ENCODE peak calls at places on chromosomes 4 and X, in five cellular contexts. One of them, this sample, is unnamed.
A peak's percentile ranks its signal among the peaks of the same experiment; 100 is the strongest.

GRCh38 chr4:107721436-107722090 is 1.5 kb upstream of the PAPSS1 start:
- DNase-seq in ovary: peak; percentile 40
- DNase-seq in uterus: no peak
- DNase-seq in cardiac muscle cell: no peak
- DNase-seq in left ventricle myocardium inferior: no peak
- DNase-seq in this sample: no peak

GRCh38 chr4:153362184-153362583 is 17.7 kb downstream of the MND1 start:
- DNase-seq in ovary: no peak
- DNase-seq in uterus: no peak
- DNase-seq in cardiac muscle cell: peak; percentile 66
- DNase-seq in left ventricle myocardium inferior: no peak
- DNase-seq in this sample: no peak

GRCh38 chr4:5993063-5993745 is 25.0 kb downstream of the C4orf50 start:
- DNase-seq in ovary: peak; percentile 13
- DNase-seq in uterus: no peak
- DNase-seq in cardiac muscle cell: no peak
- DNase-seq in left ventricle myocardium inferior: no peak
- DNase-seq in this sample: no peak

GRCh38 chrX:151013164-151013743 is 30.1 kb downstream of the HMGB3 start:
- DNase-seq in ovary: no peak
- DNase-seq in uterus: no peak
- DNase-seq in cardiac muscle cell: no peak
- DNase-seq in left ventricle myocardium inferior: no peak
- DNase-seq in this sample: no peak

GRCh38 chr4:52051213-52051614 is at the start of gene SPATA18:
- DNase-seq in ovary: peak; percentile 34
- DNase-seq in uterus: peak; percentile 43
- DNase-seq in cardiac muscle cell: peak; percentile 25
- DNase-seq in left ventricle myocardium inferior: peak; percentile 31
- DNase-seq in this sample: no peak

GRCh38 chrX:68732906-68733493 is 85.5 kb downstream of the STARD8 start:
- DNase-seq in ovary: peak; percentile 80
- DNase-seq in uterus: peak; percentile 43
- DNase-seq in cardiac muscle cell: peak; percentile 70
- DNase-seq in left ventricle myocardium inferior: peak; percentile 63
- DNase-seq in this sample: peak; percentile 76

GRCh38 chr4:99209671-99210070 is 9.4 kb downstream of the ADH6 start:
- DNase-seq in ovary: no peak
- DNase-seq in uterus: no peak
- DNase-seq in cardiac muscle cell: peak; percentile 22
- DNase-seq in left ventricle myocardium inferior: no peak
- DNase-seq in this sample: no peak

GRCh38 chr4:94412019-94413017 is 39.4 kb upstream of the PDLIM5 start:
- DNase-seq in ovary: no peak
- DNase-seq in uterus: no peak
- DNase-seq in cardiac muscle cell: peak; percentile 93
- DNase-seq in left ventricle myocardium inferior: no peak
- DNase-seq in this sample: no peak

GRCh38 chr4:123468479-123469031 is 72.0 kb downstream of the SPRY1 start:
- DNase-seq in ovary: no peak
- DNase-seq in uterus: no peak
- DNase-seq in cardiac muscle cell: no peak
- DNase-seq in left ventricle myocardium inferior: no peak
- DNase-seq in this sample: no peak

GRCh38 chrX:99705696-99706095 is 704.4 kb downstream of the PCDH19 start:
- DNase-seq in ovary: no peak
- DNase-seq in uterus: no peak
- DNase-seq in cardiac muscle cell: no peak
- DNase-seq in left ventricle myocardium inferior: no peak
- DNase-seq in this sample: no peak

GRCh38 chr4:72641611-72642010 is 72.6 kb upstream of the ADAMTS3 start:
- DNase-seq in ovary: no peak
- DNase-seq in uterus: no peak
- DNase-seq in cardiac muscle cell: peak; percentile 5
- DNase-seq in left ventricle myocardium inferior: no peak
- DNase-seq in this sample: no peak

GRCh38 chrX:140172401-140172800 is 207.1 kb upstream of the CXorf66 start:
- DNase-seq in ovary: no peak
- DNase-seq in uterus: no peak
- DNase-seq in cardiac muscle cell: no peak
- DNase-seq in left ventricle myocardium inferior: no peak
- DNase-seq in this sample: no peak

GRCh38 chr4:14749910-14750309 is 252.4 kb upstream of the CPEB2 start:
- DNase-seq in ovary: no peak
- DNase-seq in uterus: no peak
- DNase-seq in cardiac muscle cell: peak; percentile 26
- DNase-seq in left ventricle myocardium inferior: peak; percentile 29
- DNase-seq in this sample: no peak

GRCh38 chrX:116384406-116384805 is 52.0 kb upstream of the SLC6A14 start:
- DNase-seq in ovary: no peak
- DNase-seq in uterus: no peak
- DNase-seq in cardiac muscle cell: peak; percentile 63
- DNase-seq in left ventricle myocardium inferior: peak; percentile 12
- DNase-seq in this sample: no peak

GRCh38 chrX:138794285-138794684 is 82.8 kb upstream of the FGF13 start:
- DNase-seq in ovary: no peak
- DNase-seq in uterus: no peak
- DNase-seq in cardiac muscle cell: no peak
- DNase-seq in left ventricle myocardium inferior: no peak
- DNase-seq in this sample: no peak

GRCh38 chrX:72081605-72082320 is 50.0 kb downstream of the RTL5 start:
- DNase-seq in ovary: no peak
- DNase-seq in uterus: no peak
- DNase-seq in cardiac muscle cell: no peak
- DNase-seq in left ventricle myocardium inferior: no peak
- DNase-seq in this sample: no peak

GRCh38 chr4:138070816-138071215 is 171.3 kb downstream of the SLC7A11 start:
- DNase-seq in ovary: no peak
- DNase-seq in uterus: no peak
- DNase-seq in cardiac muscle cell: no peak
- DNase-seq in left ventricle myocardium inferior: no peak
- DNase-seq in this sample: no peak

GRCh38 chr4:39814403-39815185 is 116.7 kb downstream of the UBE2K start:
- DNase-seq in ovary: no peak
- DNase-seq in uterus: no peak
- DNase-seq in cardiac muscle cell: peak; percentile 45
- DNase-seq in left ventricle myocardium inferior: no peak
- DNase-seq in this sample: no peak

GRCh38 chr4:13627606-13628301 is at the start of gene BOD1L1:
- DNase-seq in ovary: peak; percentile 90
- DNase-seq in uterus: peak; percentile 87
- DNase-seq in cardiac muscle cell: peak; percentile 92
- DNase-seq in left ventricle myocardium inferior: peak; percentile 91
- DNase-seq in this sample: peak; percentile 89

GRCh38 chr4:188002346-188002745 is 6.8 kb downstream of the ZFP42 start:
- DNase-seq in ovary: no peak
- DNase-seq in uterus: no peak
- DNase-seq in cardiac muscle cell: no peak
- DNase-seq in left ventricle myocardium inferior: no peak
- DNase-seq in this sample: no peak

GRCh38 chr4:176034936-176035335 is 30.7 kb upstream of the WDR17 start:
- DNase-seq in ovary: no peak
- DNase-seq in uterus: no peak
- DNase-seq in cardiac muscle cell: no peak
- DNase-seq in left ventricle myocardium inferior: no peak
- DNase-seq in this sample: no peak

GRCh38 chrX:134396174-134396573 is 63.8 kb upstream of the HPRT1 start:
- DNase-seq in ovary: no peak
- DNase-seq in uterus: no peak
- DNase-seq in cardiac muscle cell: peak; percentile 10
- DNase-seq in left ventricle myocardium inferior: no peak
- DNase-seq in this sample: no peak

GRCh38 chrX:73850124-73851013 is 287.4 kb downstream of the CHIC1 start:
- DNase-seq in ovary: peak; percentile 52
- DNase-seq in uterus: peak; percentile 24
- DNase-seq in cardiac muscle cell: peak; percentile 34
- DNase-seq in left ventricle myocardium inferior: no peak
- DNase-seq in this sample: no peak
- H3K4me3 ChIP-seq in ovary: peak overlapping the region; percentile 32
- H3K4me3 ChIP-seq in uterus: peak overlapping the region; percentile 38
- H3K4me3 ChIP-seq in cardiac muscle cell: no peak overlapping the region
- H3K4me3 ChIP-seq in left ventricle myocardium inferior: no peak overlapping the region
- H3K4me3 ChIP-seq in this sample: peak overlapping the region; percentile 31

GRCh38 chrX:7133036-7133412 is 14.5 kb upstream of the STS start:
- DNase-seq in ovary: no peak
- DNase-seq in uterus: peak; percentile 24
- DNase-seq in cardiac muscle cell: peak; percentile 52
- DNase-seq in left ventricle myocardium inferior: peak; percentile 19
- DNase-seq in this sample: no peak

GRCh38 chrX:7131621-7132020 is 15.9 kb upstream of the STS start:
- DNase-seq in ovary: no peak
- DNase-seq in uterus: no peak
- DNase-seq in cardiac muscle cell: no peak
- DNase-seq in left ventricle myocardium inferior: no peak
- DNase-seq in this sample: no peak

GRCh38 chrX:7127058-7127457 is 20.5 kb upstream of the STS start:
- DNase-seq in ovary: no peak
- DNase-seq in uterus: no peak
- DNase-seq in cardiac muscle cell: no peak
- DNase-seq in left ventricle myocardium inferior: no peak
- DNase-seq in this sample: no peak

DNA sequence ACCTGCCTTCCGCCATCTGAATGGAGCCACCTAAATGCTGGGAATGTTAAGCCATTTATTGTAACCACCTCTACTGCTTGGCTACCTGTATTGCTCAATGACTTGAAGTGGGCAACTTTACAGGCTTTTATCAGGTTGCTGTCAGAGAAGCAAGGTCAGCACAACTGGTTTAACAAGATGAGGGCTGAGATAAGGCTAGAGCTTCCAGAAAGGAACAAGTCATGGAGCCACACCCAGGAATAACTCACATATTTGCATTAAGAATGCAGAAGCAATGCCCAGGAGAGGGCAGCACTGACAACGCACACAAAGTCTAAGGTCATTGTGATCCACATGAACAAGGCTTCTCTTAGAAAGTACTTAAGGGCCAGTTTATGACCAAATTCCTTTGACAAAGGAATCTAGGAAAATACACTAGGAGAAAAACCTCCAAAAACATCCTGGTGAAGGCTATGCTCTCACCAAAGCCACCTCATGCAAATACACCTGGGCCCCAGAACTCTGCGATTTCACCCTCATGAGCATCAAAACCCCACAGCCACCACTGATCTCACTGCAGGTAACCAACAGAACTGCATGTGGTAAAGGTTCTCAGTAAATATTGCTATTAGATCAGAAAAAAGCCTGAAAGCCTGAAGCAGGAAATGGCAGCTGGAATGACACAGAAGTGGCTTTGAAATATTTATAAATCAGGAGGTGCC is 15.0 kb upstream of the STS start:
- DNase-seq in ovary: no peak
- DNase-seq in uterus: no peak
- DNase-seq in cardiac muscle cell: peak; percentile 66
- DNase-seq in left ventricle myocardium inferior: no peak
- DNase-seq in this sample: no peak
- H3K36me3 ChIP-seq in ovary: no peaks in the 10 kb centered on the region
- H3K36me3 ChIP-seq in uterus: no peaks in the 10 kb centered on the region
- H3K36me3 ChIP-seq in cardiac muscle cell: no peaks in the 10 kb centered on the region
- H3K36me3 ChIP-seq in left ventricle myocardium inferior: no peaks in the 10 kb centered on the region
- H3K36me3 ChIP-seq in this sample: no peaks in the 10 kb centered on the region

DNA sequence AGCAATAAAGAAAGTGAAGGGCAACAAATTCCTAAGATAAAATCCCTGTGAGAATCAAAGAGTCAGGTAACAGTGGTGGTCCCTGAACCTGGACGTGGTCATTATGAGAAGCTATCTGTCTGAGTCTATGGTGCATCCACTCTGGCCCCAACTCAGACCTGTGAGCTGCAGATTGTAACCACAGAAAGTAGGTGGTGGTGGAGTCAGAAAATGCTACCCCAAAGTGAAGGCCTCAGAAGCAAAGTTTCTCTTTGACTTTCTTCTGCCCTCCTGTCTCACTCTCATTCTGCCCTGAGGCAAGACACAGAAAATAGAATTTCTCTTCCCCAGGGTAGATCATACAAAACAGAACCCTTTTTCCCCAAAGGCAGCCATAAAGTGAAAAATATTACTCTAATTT is 84.1 kb upstream of the NEIL3 start:
- DNase-seq in ovary: no peak
- DNase-seq in uterus: no peak
- DNase-seq in cardiac muscle cell: no peak
- DNase-seq in left ventricle myocardium inferior: no peak
- DNase-seq in this sample: no peak
- TF ChIP-seq CTCF in ovary: no peak
- TF ChIP-seq CTCF in uterus: no peak
- TF ChIP-seq CTCF in cardiac muscle cell: no peak
- TF ChIP-seq CTCF in left ventricle myocardium inferior: no peak
- TF ChIP-seq CTCF in this sample: no peak

DNA sequence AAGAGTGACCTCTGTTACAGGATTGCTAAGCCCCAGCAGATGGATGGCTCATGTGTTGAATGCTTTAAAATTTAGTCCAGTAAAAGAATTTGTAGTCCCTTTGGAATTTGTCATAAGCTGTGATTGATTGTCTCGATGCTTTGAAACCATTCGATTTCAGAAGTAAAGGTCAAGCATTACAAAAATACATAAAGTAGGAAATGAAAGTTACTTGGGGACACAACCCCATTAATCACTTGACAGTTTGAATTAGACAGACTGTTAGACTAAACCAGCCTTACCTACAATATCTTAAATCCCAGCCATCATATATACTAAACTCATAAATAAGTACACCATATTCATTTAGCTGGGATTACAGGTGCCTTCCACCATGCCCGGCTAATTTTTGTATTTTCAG is 6.6 kb downstream of the REST start:
- DNase-seq in ovary: no peak
- DNase-seq in uterus: no peak
- DNase-seq in cardiac muscle cell: no peak
- DNase-seq in left ventricle myocardium inferior: no peak
- DNase-seq in this sample: no peak
- H3K4me3 ChIP-seq in ovary: no peak overlapping the region
- H3K4me3 ChIP-seq in uterus: no peak overlapping the region
- H3K4me3 ChIP-seq in cardiac muscle cell: no peak overlapping the region
- H3K4me3 ChIP-seq in left ventricle myocardium inferior: no peak overlapping the region
- H3K4me3 ChIP-seq in this sample: no peak overlapping the region

This sample was measured in right atrium auricular region.